ENCODE peak calls at places on chromosome 15, in ten cellular contexts. One of them, this sample, is unnamed. For H3K4me1, the result is how much of the 10 kb centered on the place peaks cover.

GRCh38 chr15:60374628-60375081 is 23.1 kb downstream of the ANXA2 start:
- DNase-seq in naive thymus-derived CD4-positive, alpha-beta T cell: no peak
- DNase-seq in CD4-positive, alpha-beta memory T cell: no peak
- DNase-seq in tibial artery: peak
- DNase-seq in heart left ventricle: no peak
- DNase-seq in sigmoid colon: peak
- DNase-seq in SK-N-SH: no peak
- DNase-seq in neural progenitor cell: peak
- DNase-seq in CD8-positive, alpha-beta memory T cell: no peak
- DNase-seq in body of pancreas: peak
- DNase-seq in this sample: peak

GRCh38 chr15:25620466-25620865 is 181.6 kb upstream of the UBE3A start:
- DNase-seq in naive thymus-derived CD4-positive, alpha-beta T cell: no peak
- DNase-seq in CD4-positive, alpha-beta memory T cell: no peak
- DNase-seq in tibial artery: no peak
- DNase-seq in heart left ventricle: no peak
- DNase-seq in sigmoid colon: no peak
- DNase-seq in SK-N-SH: no peak
- DNase-seq in neural progenitor cell: no peak
- DNase-seq in CD8-positive, alpha-beta memory T cell: no peak
- DNase-seq in body of pancreas: no peak
- DNase-seq in this sample: no peak

GRCh38 chr15:52370010-52370409 is 74.4 kb upstream of the MYO5C start:
- DNase-seq in naive thymus-derived CD4-positive, alpha-beta T cell: no peak
- DNase-seq in CD4-positive, alpha-beta memory T cell: no peak
- DNase-seq in tibial artery: no peak
- DNase-seq in heart left ventricle: no peak
- DNase-seq in sigmoid colon: no peak
- DNase-seq in SK-N-SH: no peak
- DNase-seq in neural progenitor cell: no peak
- DNase-seq in CD8-positive, alpha-beta memory T cell: no peak
- DNase-seq in body of pancreas: no peak
- DNase-seq in this sample: no peak

GRCh38 chr15:72873379-72874233 is 90.0 kb upstream of the ADPGK start:
- DNase-seq in naive thymus-derived CD4-positive, alpha-beta T cell: no peak
- DNase-seq in CD4-positive, alpha-beta memory T cell: no peak
- DNase-seq in tibial artery: no peak
- DNase-seq in heart left ventricle: no peak
- DNase-seq in sigmoid colon: no peak
- DNase-seq in SK-N-SH: no peak
- DNase-seq in neural progenitor cell: no peak
- DNase-seq in CD8-positive, alpha-beta memory T cell: no peak
- DNase-seq in body of pancreas: no peak
- DNase-seq in this sample: no peak

GRCh38 chr15:83848315-83849050 is 194.6 kb downstream of the ADAMTSL3 start:
- DNase-seq in naive thymus-derived CD4-positive, alpha-beta T cell: no peak
- DNase-seq in CD4-positive, alpha-beta memory T cell: no peak
- DNase-seq in tibial artery: no peak
- DNase-seq in heart left ventricle: no peak
- DNase-seq in sigmoid colon: no peak
- DNase-seq in SK-N-SH: no peak
- DNase-seq in neural progenitor cell: no peak
- DNase-seq in CD8-positive, alpha-beta memory T cell: no peak
- DNase-seq in body of pancreas: no peak
- DNase-seq in this sample: no peak

GRCh38 chr15:70111203-70112017 is 13.7 kb upstream of the TLE3 start:
- DNase-seq in naive thymus-derived CD4-positive, alpha-beta T cell: no peak
- DNase-seq in CD4-positive, alpha-beta memory T cell: no peak
- DNase-seq in tibial artery: no peak
- DNase-seq in heart left ventricle: peak
- DNase-seq in sigmoid colon: peak
- DNase-seq in SK-N-SH: peak
- DNase-seq in neural progenitor cell: peak
- DNase-seq in CD8-positive, alpha-beta memory T cell: no peak
- DNase-seq in body of pancreas: peak
- DNase-seq in this sample: no peak

GRCh38 chr15:44536298-44536961 is 517 bp upstream of the EIF3J start:
- DNase-seq in naive thymus-derived CD4-positive, alpha-beta T cell: no peak
- DNase-seq in CD4-positive, alpha-beta memory T cell: no peak
- DNase-seq in tibial artery: peak
- DNase-seq in heart left ventricle: peak
- DNase-seq in sigmoid colon: no peak
- DNase-seq in SK-N-SH: peak
- DNase-seq in neural progenitor cell: peak
- DNase-seq in CD8-positive, alpha-beta memory T cell: no peak
- DNase-seq in body of pancreas: peak
- DNase-seq in this sample: peak

GRCh38 chr15:66252411-66253295 is 897 bp downstream of the MEGF11 start:
- DNase-seq in naive thymus-derived CD4-positive, alpha-beta T cell: peak
- DNase-seq in CD4-positive, alpha-beta memory T cell: peak
- DNase-seq in tibial artery: no peak
- DNase-seq in heart left ventricle: peak
- DNase-seq in sigmoid colon: peak
- DNase-seq in SK-N-SH: peak
- DNase-seq in neural progenitor cell: peak
- DNase-seq in CD8-positive, alpha-beta memory T cell: peak
- DNase-seq in body of pancreas: peak
- DNase-seq in this sample: peak

GRCh38 chr15:59137566-59137965 is 32.6 kb downstream of the CCNB2 start:
- DNase-seq in naive thymus-derived CD4-positive, alpha-beta T cell: no peak
- DNase-seq in CD4-positive, alpha-beta memory T cell: no peak
- DNase-seq in tibial artery: no peak
- DNase-seq in heart left ventricle: no peak
- DNase-seq in sigmoid colon: no peak
- DNase-seq in SK-N-SH: no peak
- DNase-seq in neural progenitor cell: no peak
- DNase-seq in CD8-positive, alpha-beta memory T cell: no peak
- DNase-seq in body of pancreas: no peak
- DNase-seq in this sample: no peak

GRCh38 chr15:89333011-89333860 is 1.4 kb downstream of the POLG start:
- DNase-seq in naive thymus-derived CD4-positive, alpha-beta T cell: no peak
- DNase-seq in CD4-positive, alpha-beta memory T cell: no peak
- DNase-seq in tibial artery: peak
- DNase-seq in heart left ventricle: no peak
- DNase-seq in sigmoid colon: peak
- DNase-seq in SK-N-SH: no peak
- DNase-seq in neural progenitor cell: no peak
- DNase-seq in CD8-positive, alpha-beta memory T cell: peak
- DNase-seq in body of pancreas: no peak
- DNase-seq in this sample: no peak

GRCh38 chr15:71716990-71717389 is 93.4 kb upstream of the NR2E3 start:
- DNase-seq in naive thymus-derived CD4-positive, alpha-beta T cell: no peak
- DNase-seq in CD4-positive, alpha-beta memory T cell: no peak
- DNase-seq in tibial artery: no peak
- DNase-seq in heart left ventricle: no peak
- DNase-seq in sigmoid colon: no peak
- DNase-seq in SK-N-SH: no peak
- DNase-seq in neural progenitor cell: no peak
- DNase-seq in CD8-positive, alpha-beta memory T cell: no peak
- DNase-seq in body of pancreas: no peak
- DNase-seq in this sample: no peak

GRCh38 chr15:88396382-88396781 is 70.8 kb downstream of the MRPL46 start:
- DNase-seq in naive thymus-derived CD4-positive, alpha-beta T cell: no peak
- DNase-seq in CD4-positive, alpha-beta memory T cell: no peak
- DNase-seq in tibial artery: no peak
- DNase-seq in heart left ventricle: no peak
- DNase-seq in sigmoid colon: no peak
- DNase-seq in SK-N-SH: no peak
- DNase-seq in neural progenitor cell: peak
- DNase-seq in CD8-positive, alpha-beta memory T cell: no peak
- DNase-seq in body of pancreas: no peak
- DNase-seq in this sample: no peak

GRCh38 chr15:57306305-57306943 is 69.9 kb upstream of the CGNL1 start:
- DNase-seq in naive thymus-derived CD4-positive, alpha-beta T cell: peak
- DNase-seq in CD4-positive, alpha-beta memory T cell: peak
- DNase-seq in tibial artery: peak
- DNase-seq in heart left ventricle: peak
- DNase-seq in sigmoid colon: peak
- DNase-seq in SK-N-SH: peak
- DNase-seq in neural progenitor cell: peak
- DNase-seq in CD8-positive, alpha-beta memory T cell: peak
- DNase-seq in body of pancreas: peak
- DNase-seq in this sample: peak

DNA sequence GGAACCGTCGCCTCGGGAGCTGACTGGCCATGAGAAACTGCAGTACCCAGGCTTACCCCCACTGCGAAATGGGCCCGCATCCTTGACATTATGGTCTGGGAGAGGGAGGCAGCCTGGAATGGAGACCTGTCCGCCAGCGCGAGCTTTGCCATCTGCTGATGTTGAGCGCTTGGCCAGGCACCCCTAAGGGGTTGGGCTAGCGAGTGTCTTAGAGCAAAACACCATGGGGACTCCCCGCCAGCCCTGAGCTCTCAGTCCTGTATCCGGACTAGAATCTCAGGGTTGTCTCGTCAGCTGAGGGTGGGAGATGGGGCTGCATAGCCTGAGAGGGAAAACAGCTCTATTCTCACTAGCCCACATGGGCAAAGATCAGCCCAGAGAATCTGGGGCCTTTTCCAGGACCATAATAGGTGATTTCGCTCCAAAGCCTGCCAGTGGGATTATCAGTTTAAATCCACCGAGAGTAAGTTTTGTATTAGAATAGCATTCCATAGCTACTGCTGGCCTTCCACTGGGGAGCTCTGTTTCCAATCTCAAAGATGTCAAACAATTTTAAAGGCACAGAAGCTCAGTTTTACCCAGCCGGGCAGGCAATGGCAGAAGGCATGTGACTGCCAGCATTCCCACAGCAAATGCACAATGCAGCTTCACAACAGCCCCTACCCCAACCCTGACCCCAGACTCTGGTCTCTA is 167.5 kb upstream of the TPM1 start:
- DNase-seq in naive thymus-derived CD4-positive, alpha-beta T cell: no peak
- DNase-seq in CD4-positive, alpha-beta memory T cell: no peak
- DNase-seq in tibial artery: no peak
- DNase-seq in heart left ventricle: no peak
- DNase-seq in sigmoid colon: peak
- DNase-seq in SK-N-SH: no peak
- DNase-seq in neural progenitor cell: peak
- DNase-seq in CD8-positive, alpha-beta memory T cell: no peak
- DNase-seq in body of pancreas: no peak
- DNase-seq in this sample: no peak
- H3K4me1 ChIP-seq in naive thymus-derived CD4-positive, alpha-beta T cell: under half
- H3K4me1 ChIP-seq in CD4-positive, alpha-beta memory T cell: under half
- H3K4me1 ChIP-seq in tibial artery: under half
- H3K4me1 ChIP-seq in heart left ventricle: under half
- H3K4me1 ChIP-seq in sigmoid colon: half or more
- H3K4me1 ChIP-seq in SK-N-SH: under half
- H3K4me1 ChIP-seq in neural progenitor cell: under half
- H3K4me1 ChIP-seq in CD8-positive, alpha-beta memory T cell: under half
- H3K4me1 ChIP-seq in body of pancreas: under half
- H3K4me1 ChIP-seq in this sample: under half

GRCh38 chr15:73928241-73928579 is 1.9 kb downstream of the LOXL1 start:
- DNase-seq in naive thymus-derived CD4-positive, alpha-beta T cell: no peak
- DNase-seq in CD4-positive, alpha-beta memory T cell: no peak
- DNase-seq in tibial artery: peak
- DNase-seq in heart left ventricle: no peak
- DNase-seq in sigmoid colon: no peak
- DNase-seq in SK-N-SH: no peak
- DNase-seq in neural progenitor cell: no peak
- DNase-seq in CD8-positive, alpha-beta memory T cell: no peak
- DNase-seq in body of pancreas: no peak
- DNase-seq in this sample: no peak
- H3K4me1 ChIP-seq in naive thymus-derived CD4-positive, alpha-beta T cell: under half
- H3K4me1 ChIP-seq in CD4-positive, alpha-beta memory T cell: half or more
- H3K4me1 ChIP-seq in tibial artery: half or more
- H3K4me1 ChIP-seq in heart left ventricle: under half
- H3K4me1 ChIP-seq in sigmoid colon: half or more
- H3K4me1 ChIP-seq in SK-N-SH: under half
- H3K4me1 ChIP-seq in neural progenitor cell: under half
- H3K4me1 ChIP-seq in CD8-positive, alpha-beta memory T cell: under half
- H3K4me1 ChIP-seq in body of pancreas: under half
- H3K4me1 ChIP-seq in this sample: under half

GRCh38 chr15:85495096-85495495 is 114.7 kb downstream of the AKAP13 start:
- DNase-seq in naive thymus-derived CD4-positive, alpha-beta T cell: no peak
- DNase-seq in CD4-positive, alpha-beta memory T cell: no peak
- DNase-seq in tibial artery: no peak
- DNase-seq in heart left ventricle: no peak
- DNase-seq in sigmoid colon: no peak
- DNase-seq in SK-N-SH: no peak
- DNase-seq in neural progenitor cell: no peak
- DNase-seq in CD8-positive, alpha-beta memory T cell: no peak
- DNase-seq in body of pancreas: no peak
- DNase-seq in this sample: no peak

GRCh38 chr15:85496146-85496545 is 115.7 kb downstream of the AKAP13 start:
- DNase-seq in naive thymus-derived CD4-positive, alpha-beta T cell: no peak
- DNase-seq in CD4-positive, alpha-beta memory T cell: no peak
- DNase-seq in tibial artery: no peak
- DNase-seq in heart left ventricle: no peak
- DNase-seq in sigmoid colon: no peak
- DNase-seq in SK-N-SH: no peak
- DNase-seq in neural progenitor cell: no peak
- DNase-seq in CD8-positive, alpha-beta memory T cell: no peak
- DNase-seq in body of pancreas: no peak
- DNase-seq in this sample: no peak

GRCh38 chr15:85496551-85497545 is 116.4 kb downstream of the AKAP13 start:
- DNase-seq in naive thymus-derived CD4-positive, alpha-beta T cell: no peak
- DNase-seq in CD4-positive, alpha-beta memory T cell: no peak
- DNase-seq in tibial artery: no peak
- DNase-seq in heart left ventricle: no peak
- DNase-seq in sigmoid colon: no peak
- DNase-seq in SK-N-SH: peak
- DNase-seq in neural progenitor cell: no peak
- DNase-seq in CD8-positive, alpha-beta memory T cell: no peak
- DNase-seq in body of pancreas: no peak
- DNase-seq in this sample: no peak

GRCh38 chr15:85494035-85494793 is 113.8 kb downstream of the AKAP13 start:
- DNase-seq in naive thymus-derived CD4-positive, alpha-beta T cell: peak
- DNase-seq in CD4-positive, alpha-beta memory T cell: peak
- DNase-seq in tibial artery: no peak
- DNase-seq in heart left ventricle: no peak
- DNase-seq in sigmoid colon: no peak
- DNase-seq in SK-N-SH: no peak
- DNase-seq in neural progenitor cell: peak
- DNase-seq in CD8-positive, alpha-beta memory T cell: no peak
- DNase-seq in body of pancreas: no peak
- DNase-seq in this sample: no peak

DNA sequence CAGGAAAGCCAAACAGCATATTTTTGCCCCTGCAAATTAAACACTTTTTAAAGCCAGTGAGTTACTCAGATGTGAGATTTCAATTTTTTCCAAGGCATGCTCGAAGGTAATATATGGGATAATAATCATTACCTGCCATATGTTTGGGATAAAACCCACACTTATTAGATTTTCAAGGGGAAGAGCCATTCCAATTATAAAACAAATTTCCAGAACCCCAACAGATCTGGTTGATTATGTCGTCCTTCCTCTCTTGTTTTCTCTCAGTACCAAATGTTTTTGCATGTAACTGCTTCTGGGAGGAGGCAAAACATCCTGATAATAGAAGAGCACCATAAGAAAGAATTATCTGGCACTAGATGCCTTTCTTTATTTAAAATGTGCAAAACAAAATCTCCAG is 115.1 kb downstream of the AKAP13 start:
- DNase-seq in naive thymus-derived CD4-positive, alpha-beta T cell: no peak
- DNase-seq in CD4-positive, alpha-beta memory T cell: no peak
- DNase-seq in tibial artery: no peak
- DNase-seq in heart left ventricle: no peak
- DNase-seq in sigmoid colon: no peak
- DNase-seq in SK-N-SH: peak
- DNase-seq in neural progenitor cell: no peak
- DNase-seq in CD8-positive, alpha-beta memory T cell: no peak
- DNase-seq in body of pancreas: no peak
- DNase-seq in this sample: no peak
- H3K4me1 ChIP-seq in naive thymus-derived CD4-positive, alpha-beta T cell: under half
- H3K4me1 ChIP-seq in CD4-positive, alpha-beta memory T cell: half or more
- H3K4me1 ChIP-seq in tibial artery: under half
- H3K4me1 ChIP-seq in heart left ventricle: under half
- H3K4me1 ChIP-seq in sigmoid colon: half or more
- H3K4me1 ChIP-seq in SK-N-SH: half or more
- H3K4me1 ChIP-seq in neural progenitor cell: under half
- H3K4me1 ChIP-seq in CD8-positive, alpha-beta memory T cell: under half
- H3K4me1 ChIP-seq in body of pancreas: under half
- H3K4me1 ChIP-seq in this sample: half or more

GRCh38 chr15:80840173-80841130 is 61.3 kb downstream of the CEMIP start:
- DNase-seq in naive thymus-derived CD4-positive, alpha-beta T cell: no peak
- DNase-seq in CD4-positive, alpha-beta memory T cell: no peak
- DNase-seq in tibial artery: no peak
- DNase-seq in heart left ventricle: no peak
- DNase-seq in sigmoid colon: no peak
- DNase-seq in SK-N-SH: no peak
- DNase-seq in neural progenitor cell: no peak
- DNase-seq in CD8-positive, alpha-beta memory T cell: no peak
- DNase-seq in body of pancreas: no peak
- DNase-seq in this sample: no peak
- H3K4me1 ChIP-seq in naive thymus-derived CD4-positive, alpha-beta T cell: under half
- H3K4me1 ChIP-seq in CD4-positive, alpha-beta memory T cell: under half
- H3K4me1 ChIP-seq in tibial artery: under half
- H3K4me1 ChIP-seq in heart left ventricle: under half
- H3K4me1 ChIP-seq in sigmoid colon: under half
- H3K4me1 ChIP-seq in SK-N-SH: under half
- H3K4me1 ChIP-seq in neural progenitor cell: under half
- H3K4me1 ChIP-seq in CD8-positive, alpha-beta memory T cell: under half
- H3K4me1 ChIP-seq in body of pancreas: under half
- H3K4me1 ChIP-seq in this sample: under half

This sample was measured in lung.